ENCODE peak calls at places on chromosomes 5 and 9, in four cellular contexts. P is BE2C, M is stomach, S is nephron progenitor cell. Y is an unnamed sample.

GRCh38 chr9:89749500-89750116 is 144.8 kb downstream of the GADD45G start:
- DNase-seq in S (no peak), M (no peak), P (no peak), Y (no peak)

GRCh38 chr5:34598177-34598794 is 57.8 kb upstream of the RAI14 start:
- DNase-seq in S (no peak), M (no peak), P (no peak), Y (no peak)

GRCh38 chr9:93028448-93029006 is 30.0 kb upstream of the SUSD3 start:
- DNase-seq in P (no peak), S (no peak), M (no peak), Y (no peak)

GRCh38 chr9:100554935-100555401 is 22.9 kb upstream of the CAVIN4 start:
- DNase-seq in M (no peak), P (no peak), S (no peak), Y (no peak)

GRCh38 chr9:125984461-125984860 is 237.3 kb downstream of the PBX3 start:
- DNase-seq in S (no peak), M (no peak), P (no peak), Y (no peak)

GRCh38 chr9:13589044-13589737 is 309.7 kb upstream of the MPDZ start:
- DNase-seq in S (no peak), P (no peak), M (no peak), Y (no peak)

GRCh38 chr9:123820139-123820538 is 109.8 kb downstream of the DENND1A start:
- DNase-seq in S (no peak), M (no peak), P (no peak), Y (no peak)

GRCh38 chr9:4290427-4290837 is 9.4 kb downstream of the GLIS3 start:
- DNase-seq in S (no peak), P (no peak), M (no peak), Y (no peak)

GRCh38 chr9:71826289-71826688 is 58.0 kb upstream of the CEMIP2 start:
- DNase-seq in S (no peak), M (no peak), P (no peak), Y (no peak)

GRCh38 chr9:79939819-79940218 is 368.1 kb downstream of the TLE4 start:
- DNase-seq in S (no peak), P (no peak), M (peak), Y (no peak)

GRCh38 chr9:136511670-136512592 is 29.1 kb upstream of the SEC16A start:
- DNase-seq in S (no peak), M (no peak), P (no peak), Y (no peak)

GRCh38 chr5:150394103-150394502 is 18.6 kb downstream of the CD74 start:
- DNase-seq in S (no peak), P (no peak), M (no peak), Y (no peak)

GRCh38 chr5:141494761-141495455 is 6.0 kb downstream of the PCDHGC5 start:
- DNase-seq in M (no peak), P (no peak), S (peak), Y (peak)

GRCh38 chr5:89967806-89968444 is 441.6 kb downstream of the CETN3 start:
- DNase-seq in M (no peak), S (no peak), P (no peak), Y (no peak)

GRCh38 chr9:4929917-4930316 is 55.2 kb upstream of the JAK2 start:
- DNase-seq in S (no peak), P (no peak), M (no peak), Y (no peak)

GRCh38 chr5:123937230-123937629 is 425.3 kb downstream of the CSNK1G3 start:
- DNase-seq in S (no peak), M (no peak), P (peak), Y (no peak)

GRCh38 chr5:151198861-151199260 is 25.0 kb downstream of the CCDC69 start:
- DNase-seq in P (no peak), S (no peak), M (no peak), Y (no peak)

GRCh38 chr5:78527054-78527884 is 121.3 kb downstream of the LHFPL2 start:
- DNase-seq in M (no peak), S (no peak), P (no peak), Y (no peak)

GRCh38 chr9:21923694-21924093 is 70.5 kb downstream of the CDKN2A start:
- DNase-seq in M (no peak), P (no peak), S (no peak), Y (no peak)
- TF ChIP-seq CTCF in M (no peak), P (no peak), S (no peak), Y (no peak)

DNA sequence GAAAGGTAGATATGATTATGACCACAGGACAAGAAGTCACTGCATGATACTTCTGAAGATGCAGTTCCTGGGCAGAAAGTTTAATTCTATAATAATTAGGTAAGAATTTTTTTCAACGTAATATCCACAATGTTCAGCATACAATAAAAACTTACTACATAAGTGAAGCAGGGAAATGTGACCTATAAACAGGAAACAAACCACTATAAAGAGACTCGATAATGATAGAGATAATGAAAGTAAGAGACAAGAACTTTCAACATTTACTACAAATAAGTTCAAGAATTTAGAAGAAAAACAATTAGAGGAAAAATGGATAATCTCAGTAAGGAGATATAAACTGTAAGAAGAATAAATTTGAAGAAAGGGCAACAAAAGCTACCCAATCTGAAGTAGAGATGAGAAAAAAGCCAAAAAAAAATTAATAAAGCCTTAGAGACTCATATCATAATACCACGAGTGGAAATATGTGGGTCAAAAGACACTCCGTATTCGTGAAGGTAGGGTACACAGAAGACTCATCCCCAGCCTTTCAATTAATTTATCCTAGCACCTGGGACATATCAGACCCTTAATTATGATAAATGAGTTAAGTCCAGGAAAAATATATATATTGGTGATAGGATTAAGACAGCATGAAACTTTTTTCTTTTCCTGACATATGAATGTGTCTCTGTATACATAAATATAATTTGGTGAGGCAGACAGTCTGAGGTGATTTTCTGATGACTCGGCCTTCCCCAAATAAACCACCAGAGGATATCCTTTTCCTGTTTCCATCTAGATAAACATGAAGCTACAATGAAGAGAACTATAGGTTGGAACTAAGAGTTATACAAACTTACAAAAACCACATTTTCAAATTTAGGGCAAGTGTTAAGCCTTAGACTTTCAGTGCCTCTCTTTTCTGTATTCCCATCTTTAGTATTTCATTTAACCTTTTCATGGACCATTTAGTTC is 120.4 kb downstream of the RAPGEF6 start:
- DNase-seq in M (no peak), S (no peak), P (no peak), Y (no peak)
- TF ChIP-seq CTCF in M (no peak), S (no peak), P (no peak), Y (no peak)

DNA sequence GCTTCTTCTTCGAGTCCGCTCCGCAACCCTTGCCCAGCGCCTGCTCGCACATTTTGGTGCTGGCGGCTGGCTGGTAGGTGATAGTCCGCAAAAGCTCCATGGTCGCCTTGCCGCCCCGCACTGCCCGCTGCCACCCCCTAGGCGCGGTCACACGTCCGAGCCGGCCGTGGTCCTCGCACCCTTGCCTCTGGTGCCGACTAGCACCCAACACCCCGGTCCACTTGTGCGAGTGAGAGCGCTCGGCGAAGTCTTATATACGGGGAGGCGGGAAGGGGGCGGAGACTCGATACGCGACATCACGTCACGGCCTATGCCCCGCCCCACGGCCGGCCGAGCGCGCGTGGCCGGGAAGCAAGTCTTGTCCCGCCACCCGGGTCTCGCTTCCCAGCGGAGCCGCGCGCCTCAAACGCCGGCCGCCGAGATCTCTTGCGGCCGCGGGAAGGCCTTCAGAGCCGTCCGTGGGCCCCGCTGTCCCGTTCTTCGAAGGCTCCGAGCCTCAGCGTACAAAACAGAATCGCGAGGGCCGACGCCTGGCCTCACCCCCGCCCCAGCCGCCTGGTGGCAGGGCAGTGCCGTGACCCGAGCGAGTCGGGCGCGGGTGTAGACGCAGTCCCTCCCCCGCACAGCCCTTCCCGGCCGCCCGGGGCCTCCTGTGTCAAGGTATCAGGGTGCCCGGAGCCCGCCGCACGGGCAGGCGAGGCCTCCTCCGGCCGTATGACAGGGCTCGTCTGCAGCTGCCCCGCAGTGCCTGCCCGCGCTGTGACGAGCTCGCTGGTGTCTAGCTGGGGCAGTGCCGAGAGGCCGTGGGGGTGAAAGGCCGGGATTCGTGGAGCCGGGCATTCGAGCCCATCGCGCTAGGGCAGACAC is at the start of gene PLK2:
- DNase-seq in M (peak), P (peak), S (peak), Y (peak)
- TF ChIP-seq CTCF in M (peak), P (peak), S (no peak), Y (no peak)

DNA sequence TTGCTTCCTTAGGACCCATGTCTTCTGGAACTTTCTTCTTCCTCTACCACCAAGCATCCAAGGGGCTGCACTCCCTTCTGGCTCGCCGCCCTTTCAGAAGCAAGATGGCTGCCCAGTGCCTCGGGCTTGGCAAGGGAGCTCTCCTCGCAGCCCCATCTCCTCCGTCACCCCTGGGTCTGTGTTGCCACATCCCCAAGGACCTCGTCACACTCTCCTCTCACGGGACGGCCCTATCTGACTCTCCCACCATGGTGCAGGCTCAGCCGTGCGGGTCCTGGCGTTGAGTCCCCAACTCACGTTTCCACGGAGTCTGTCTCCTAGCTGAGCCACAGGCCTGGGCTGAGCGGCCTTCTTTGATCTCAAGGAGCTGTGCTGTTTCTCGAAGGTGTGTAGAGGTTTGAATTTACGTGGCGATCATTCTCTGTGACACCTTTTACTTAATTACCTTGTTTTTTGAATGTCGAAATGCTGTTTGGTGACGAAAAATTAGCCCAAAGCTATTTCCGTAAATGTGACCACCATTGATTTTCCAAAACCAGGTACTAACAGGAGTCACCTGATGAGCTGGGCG is 15.0 kb upstream of the SCGB3A1 start:
- DNase-seq in S (no peak), M (no peak), P (no peak), Y (no peak)
- TF ChIP-seq CTCF in S (peak), M (no peak), P (no peak), Y (no peak)

DNA sequence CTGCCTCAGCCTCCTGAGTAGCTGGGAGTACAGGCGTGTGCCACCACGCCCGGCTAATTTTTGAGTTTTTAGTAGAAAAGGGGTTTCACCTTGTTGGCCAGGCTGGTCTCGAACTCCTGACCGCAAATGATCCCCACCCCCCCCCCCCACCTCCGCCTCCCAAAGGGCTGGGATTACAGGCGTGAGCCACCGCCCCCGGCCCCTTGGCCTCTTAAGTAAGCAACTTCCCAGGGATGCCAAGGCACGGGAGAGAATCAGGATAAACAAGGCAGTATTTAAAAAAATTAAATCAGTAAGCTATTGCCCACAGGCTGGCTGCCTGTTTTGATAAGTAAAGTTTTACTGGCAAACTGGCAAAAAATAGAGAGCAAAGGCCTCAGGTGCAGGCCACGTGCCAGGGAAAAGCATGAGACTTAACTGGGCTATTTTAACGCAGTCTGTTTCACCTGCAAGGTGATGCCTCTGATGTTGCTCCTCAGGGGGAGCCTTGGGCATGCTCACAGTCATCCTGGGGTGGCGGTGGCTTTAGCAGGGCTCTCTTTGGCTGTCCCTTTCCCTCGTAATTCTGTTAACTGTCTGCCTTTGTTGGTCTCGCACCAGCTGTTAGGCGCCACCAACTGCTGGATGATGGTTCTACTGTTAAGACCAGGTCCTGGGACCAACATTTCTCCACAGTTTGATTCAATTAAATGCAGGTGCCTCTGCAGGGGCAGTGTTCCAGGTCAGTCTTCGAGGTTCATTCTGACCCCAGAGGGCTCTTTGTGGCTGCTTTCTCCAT is 19.4 kb upstream of the RNF130 start:
- DNase-seq in M (peak), P (no peak), S (no peak), Y (no peak)
- TF ChIP-seq CTCF in M (peak), P (peak), S (no peak), Y (peak)

GRCh38 chr5:143208781-143209510 is 194.5 kb downstream of the NR3C1 start:
- DNase-seq in M (no peak), P (peak), S (no peak), Y (no peak)
- TF ChIP-seq CTCF in M (no peak), P (peak), S (no peak), Y (no peak)